ENCODE peak calls at places on chromosomes 16 and 17, in five cellular contexts. J is neural progenitor cell; G is aorta; P is activated CD4-positive, alpha-beta T cell treated with anti-CD3 and anti-CD28 coated beads for 1 hour; O is head of caudate nucleus. C is an unnamed sample.

GRCh38 chr17:17496189-17497064 is at the start of gene RASD1:
- DNase-seq in J (peak), G (peak), P (peak), O (peak), C (peak)

GRCh38 chr16:4790871-4791270 is 2.7 kb upstream of the SEPTIN12 start:
- DNase-seq in J (no peak), G (no peak), P (no peak), O (no peak), C (no peak)

GRCh38 chr17:48444531-48445247 is 14.7 kb upstream of the SKAP1 start:
- DNase-seq in J (no peak), G (no peak), P (no peak), O (no peak), C (peak)

GRCh38 chr16:35344012-35344762 is 1884.8 kb downstream of the TP53TG3F start:
- DNase-seq in J (no peak), G (no peak), P (no peak), O (no peak), C (no peak)

GRCh38 chr16:86577314-86577971 is 906 bp upstream of the FOXL1 start:
- DNase-seq in J (no peak), G (no peak), P (no peak), O (no peak), C (peak)

GRCh38 chr17:33493566-33493965 is 200.5 kb upstream of the ASIC2 start:
- DNase-seq in J (no peak), G (no peak), P (no peak), O (no peak), C (no peak)

GRCh38 chr16:68784721-68785120 is 47.6 kb downstream of the CDH1 start:
- DNase-seq in J (no peak), G (no peak), P (no peak), O (no peak), C (no peak)

GRCh38 chr17:14725729-14726128 is 424.8 kb downstream of the HS3ST3B1 start:
- DNase-seq in J (no peak), G (no peak), P (no peak), O (no peak), C (no peak)

GRCh38 chr17:1605681-1606351 is 22.8 kb downstream of the SLC43A2 start:
- DNase-seq in J (no peak), G (no peak), P (no peak), O (no peak), C (peak)

GRCh38 chr17:27600471-27600870 is 30.5 kb upstream of the LGALS9 start:
- DNase-seq in J (no peak), G (no peak), P (no peak), O (no peak), C (no peak)

GRCh38 chr17:2351269-2351668 is 14.0 kb downstream of the SGSM2 start:
- DNase-seq in J (no peak), G (peak), P (no peak), O (no peak), C (no peak)

GRCh38 chr17:49676276-49676868 is 1.5 kb downstream of the SPOP start:
- DNase-seq in J (peak), G (no peak), P (no peak), O (no peak), C (peak)

GRCh38 chr16:81625544-81626152 is 153.4 kb upstream of the PLCG2 start:
- DNase-seq in J (no peak), G (peak), P (no peak), O (peak), C (no peak)

GRCh38 chr17:9291912-9292562 is 270.7 kb downstream of the NTN1 start:
- DNase-seq in J (peak), G (peak), P (peak), O (peak), C (peak)

GRCh38 chr17:73650147-73650546 is 5.9 kb upstream of the SDK2 start:
- DNase-seq in J (peak), G (no peak), P (no peak), O (no peak), C (peak)

GRCh38 chr17:35018814-35019213 is 38.5 kb downstream of the LIG3 start:
- DNase-seq in J (no peak), G (no peak), P (no peak), O (no peak), C (no peak)

GRCh38 chr17:61717352-61717751 is 126.3 kb upstream of the NACA2 start:
- DNase-seq in J (no peak), G (no peak), P (no peak), O (no peak), C (no peak)

GRCh38 chr17:50564916-50565315 is 4.4 kb downstream of the CACNA1G start:
- DNase-seq in J (no peak), G (peak), P (no peak), O (peak), C (peak)

C was measured in left kidney.